ENCODE peak calls at places on chromosomes 11 and 22, in seven cellular contexts. U is heart right ventricle, H is tibial artery, O is esophagus muscularis mucosa, R is neural progenitor cell, J is psoas muscle, D is HCT116. N is an unnamed sample.

GRCh38 chr11:33701302-33701701 is 676 bp upstream of the C11orf91 start:
- DNase-seq in U (no peak), H (no peak), O (no peak), R (no peak), J (no peak), D (no peak), N (no peak)

GRCh38 chr22:42716649-42717127 is 4.0 kb downstream of the A4GALT start:
- DNase-seq in U (no peak), H (no peak), O (no peak), R (no peak), J (no peak), D (no peak), N (no peak)

GRCh38 chr22:32926600-32926999 is 125.1 kb downstream of the TIMP3 start:
- DNase-seq in U (no peak), H (no peak), O (no peak), R (peak; percentile 50), J (no peak), D (peak; percentile 21), N (peak; percentile 28)

GRCh38 chr22:32720924-32721323 is 80.6 kb upstream of the TIMP3 start:
- DNase-seq in U (no peak), H (no peak), O (no peak), R (no peak), J (no peak), D (no peak), N (no peak)

GRCh38 chr11:32448232-32448631 is 12.9 kb upstream of the WT1 start:
- DNase-seq in U (no peak), H (no peak), O (no peak), R (peak; percentile 74), J (no peak), D (peak; percentile 43), N (no peak)

GRCh38 chr22:47259990-47260389 is 497.5 kb downstream of the TBC1D22A start:
- DNase-seq in U (no peak), H (no peak), O (no peak), R (no peak), J (no peak), D (no peak), N (no peak)

GRCh38 chr11:61118004-61118403 is 15.7 kb downstream of the CD5 start:
- DNase-seq in U (no peak), H (no peak), O (no peak), R (no peak), J (no peak), D (no peak), N (peak; percentile 50)

GRCh38 chr11:7904910-7905309 is 26.2 kb downstream of the OR10A6 start:
- DNase-seq in U (no peak), H (no peak), O (no peak), R (peak; percentile 33), J (no peak), D (no peak), N (no peak)

GRCh38 chr11:2265396-2265795 is 5.0 kb downstream of the ASCL2 start:
- DNase-seq in U (no peak), H (no peak), O (peak; percentile 90), R (no peak), J (peak; percentile 54), D (no peak), N (no peak)

DNA sequence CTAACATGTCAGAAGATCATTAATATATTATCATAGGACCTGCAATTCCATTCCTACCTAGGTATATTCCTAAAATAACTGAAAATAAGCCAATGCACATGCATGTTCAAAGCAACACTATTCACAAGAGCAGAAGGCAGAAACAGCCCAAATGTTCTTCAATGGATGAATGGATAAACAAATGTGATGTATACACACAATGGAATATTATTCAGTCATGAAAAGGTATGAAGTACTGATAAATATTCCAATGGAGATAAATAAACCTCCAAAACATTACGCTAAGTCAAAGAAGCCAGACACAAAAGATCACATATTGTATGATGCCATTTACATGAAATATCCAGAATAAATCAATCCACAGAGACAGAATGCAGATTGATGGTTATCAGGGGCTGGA is 16.8 kb downstream of the AMBRA1 start:
- DNase-seq in U (no peak), H (no peak), O (no peak), R (no peak), J (no peak), D (no peak), N (no peak)
- H3K4me3 ChIP-seq in U (no peak overlapping the region), H (no peak overlapping the region), O (no peak overlapping the region), R (no peak overlapping the region), J (no peak overlapping the region), D (no peak overlapping the region), N (no peak overlapping the region)

GRCh38 chr22:22982616-22983015 is 87.7 kb upstream of the GNAZ start:
- DNase-seq in U (no peak), H (no peak), O (no peak), R (no peak), J (no peak), D (no peak), N (no peak)

GRCh38 chr22:22979954-22980353 is 90.4 kb upstream of the GNAZ start:
- DNase-seq in U (no peak), H (no peak), O (no peak), R (no peak), J (no peak), D (no peak), N (no peak)

GRCh38 chr22:22983816-22984215 is 86.5 kb upstream of the GNAZ start:
- DNase-seq in U (no peak), H (no peak), O (no peak), R (no peak), J (no peak), D (no peak), N (no peak)

GRCh38 chr22:22983123-22983522 is 87.2 kb upstream of the GNAZ start:
- DNase-seq in U (no peak), H (no peak), O (no peak), R (no peak), J (no peak), D (no peak), N (no peak)

GRCh38 chr22:22981670-22982571 is 88.4 kb upstream of the GNAZ start:
- DNase-seq in U (no peak), H (no peak), O (no peak), R (no peak), J (no peak), D (no peak), N (no peak)
- H3K9me3 ChIP-seq in U (peaks cover 23% of the 10 kb centered on the region), H (no peaks in the 10 kb centered on the region), O (peaks cover 12% of the 10 kb centered on the region), R (peaks cover 15% of the 10 kb centered on the region), J (peaks cover 22% of the 10 kb centered on the region), D (peaks cover 14% of the 10 kb centered on the region), N (peaks cover 2% of the 10 kb centered on the region)

GRCh38 chr11:43545610-43546009 is 134.9 kb upstream of the HSD17B12 start:
- DNase-seq in U (no peak), H (no peak), O (no peak), R (no peak), J (no peak), D (no peak), N (no peak)

GRCh38 chr11:43543313-43543712 is 137.2 kb upstream of the HSD17B12 start:
- DNase-seq in U (no peak), H (no peak), O (no peak), R (no peak), J (no peak), D (no peak), N (no peak)

GRCh38 chr11:43546561-43547410 is 133.8 kb upstream of the HSD17B12 start:
- DNase-seq in U (no peak), H (no peak), O (no peak), R (no peak), J (no peak), D (no peak), N (no peak)

GRCh38 chr11:43541993-43542392 is 138.5 kb upstream of the HSD17B12 start:
- DNase-seq in U (no peak), H (no peak), O (no peak), R (no peak), J (no peak), D (no peak), N (no peak)

DNA sequence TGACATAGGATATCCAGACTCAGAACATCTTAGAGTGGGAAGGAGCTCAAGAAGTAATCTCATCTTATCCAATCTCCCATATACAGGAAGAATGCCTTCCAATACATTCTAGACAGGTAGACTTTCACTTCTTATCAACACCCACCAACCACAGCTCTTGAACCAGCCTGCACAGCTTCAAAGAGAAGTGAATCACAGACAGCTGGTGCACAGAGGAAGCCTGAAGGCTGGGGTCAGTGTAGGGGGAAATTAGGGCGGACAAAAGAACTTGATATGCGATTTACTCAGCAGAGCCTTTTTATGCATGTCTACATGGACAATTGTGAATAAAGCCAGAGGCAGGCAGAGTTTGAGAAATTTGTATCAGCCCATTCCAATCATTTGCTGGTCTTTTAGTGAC is 137.8 kb upstream of the HSD17B12 start:
- DNase-seq in U (no peak), H (no peak), O (no peak), R (no peak), J (no peak), D (no peak), N (no peak)
- H3K27ac ChIP-seq in U (no peak overlapping the region), H (no peak overlapping the region), O (no peak overlapping the region), R (no peak overlapping the region), J (no peak overlapping the region), D (no peak overlapping the region), N (no peak overlapping the region)

GRCh38 chr22:28884754-28885375 is 1.5 kb downstream of the ZNRF3 start:
- DNase-seq in U (no peak), H (no peak), O (no peak), R (peak; percentile 38), J (no peak), D (no peak), N (no peak)
- H3K4me3 ChIP-seq in U (peak overlapping the region; percentile 67), H (peak overlapping the region; percentile 60), O (peak overlapping the region; percentile 67), R (peak overlapping the region; percentile 68), J (peak overlapping the region; percentile 76), D (peak overlapping the region; percentile 80), N (peak overlapping the region; percentile 78)

DNA sequence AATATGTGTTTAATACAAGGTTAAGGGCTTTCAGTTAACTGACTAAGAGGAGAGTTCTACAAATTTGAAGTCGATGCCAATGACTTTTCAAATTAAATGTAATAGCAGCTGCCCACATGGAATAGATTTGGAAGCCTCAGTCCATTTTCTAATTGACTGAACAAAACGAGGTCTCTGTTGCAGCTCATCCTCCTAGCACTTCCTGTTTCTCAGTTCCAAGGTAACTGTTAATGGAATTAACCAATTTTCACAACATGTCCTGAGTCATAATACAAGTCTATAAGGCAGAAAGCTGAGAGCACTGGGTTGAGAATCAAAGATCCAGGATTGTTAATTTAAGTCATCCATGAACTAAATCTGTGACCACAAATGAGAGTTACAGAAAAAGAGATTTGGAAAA is 177.2 kb downstream of the OPCML start:
- DNase-seq in U (no peak), H (no peak), O (no peak), R (no peak), J (no peak), D (no peak), N (no peak)
- H3K9me3 ChIP-seq in U (no peaks in the 10 kb centered on the region), H (no peaks in the 10 kb centered on the region), O (no peaks in the 10 kb centered on the region), R (no peaks in the 10 kb centered on the region), J (no peaks in the 10 kb centered on the region), D (no peaks in the 10 kb centered on the region), N (no peaks in the 10 kb centered on the region)

GRCh38 chr11:17496406-17496805 is 19.8 kb upstream of the ABCC8 start:
- DNase-seq in U (no peak), H (no peak), O (no peak), R (no peak), J (no peak), D (no peak), N (no peak)
- H3K27ac ChIP-seq in U (no peak overlapping the region), H (no peak overlapping the region), O (no peak overlapping the region), R (no peak overlapping the region), J (no peak overlapping the region), D (no peak overlapping the region), N (no peak overlapping the region)

GRCh38 chr22:37187891-37188761 is at the start of gene C1QTNF6:
- DNase-seq in U (peak; percentile 66), H (no peak), O (no peak), R (peak; percentile 86), J (peak; percentile 56), D (no peak), N (no peak)
- H3K4me3 ChIP-seq in U (peak within 1 kb of the TSS; percentile 55), H (peak within 1 kb of the TSS; percentile 38), O (peak within 1 kb of the TSS; percentile 40), R (peak within 1 kb of the TSS; percentile 34), J (peak within 1 kb of the TSS; percentile 52), D (peak within 1 kb of the TSS; percentile 67), N (peak within 1 kb of the TSS; percentile 34)

GRCh38 chr22:39090426-39091064 is 6.5 kb upstream of the APOBEC3H start:
- DNase-seq in U (no peak), H (no peak), O (no peak), R (no peak), J (peak; percentile 56), D (no peak), N (no peak)
- H3K9me3 ChIP-seq in U (no peaks in the 10 kb centered on the region), H (no peaks in the 10 kb centered on the region), O (no peaks in the 10 kb centered on the region), R (no peaks in the 10 kb centered on the region), J (no peaks in the 10 kb centered on the region), D (no peaks in the 10 kb centered on the region), N (no peaks in the 10 kb centered on the region)